ENCODE peak calls at places on chromosome X, in eight cellular contexts. One of them, this sample, is unnamed.

GRCh38 chrX:114906978-114907510 is 110.4 kb downstream of the IL13RA2 start:
- DNase-seq in NCI-H460: no peak
- DNase-seq in CD4-positive, alpha-beta T cell: no peak
- DNase-seq in heart right ventricle: no peak
- DNase-seq in stimulated activated naive CD8-positive, alpha-beta T cell treated with anti-CD3 and anti-CD28 coated beads, Interleukin-15, amount 100 ng/mL, for 72 hours: no peak
- DNase-seq in NCI-H2081: peak
- DNase-seq in stimulated activated CD4-positive, alpha-beta T cell treated with anti-CD3 and anti-CD28 coated beads, Interleukin-15, amount 100 ng/mL, for 1 hour: no peak
- DNase-seq in amniotic epithelial cell: no peak
- DNase-seq in this sample: peak

GRCh38 chrX:41542151-41542935 is 95.2 kb downstream of the NYX start:
- DNase-seq in NCI-H460: no peak
- DNase-seq in CD4-positive, alpha-beta T cell: no peak
- DNase-seq in heart right ventricle: no peak
- DNase-seq in stimulated activated naive CD8-positive, alpha-beta T cell treated with anti-CD3 and anti-CD28 coated beads, Interleukin-15, amount 100 ng/mL, for 72 hours: no peak
- DNase-seq in NCI-H2081: no peak
- DNase-seq in stimulated activated CD4-positive, alpha-beta T cell treated with anti-CD3 and anti-CD28 coated beads, Interleukin-15, amount 100 ng/mL, for 1 hour: no peak
- DNase-seq in amniotic epithelial cell: peak
- DNase-seq in this sample: no peak

GRCh38 chrX:46710425-46710824 is 48.5 kb downstream of the SLC9A7 start:
- DNase-seq in NCI-H460: no peak
- DNase-seq in CD4-positive, alpha-beta T cell: no peak
- DNase-seq in heart right ventricle: no peak
- DNase-seq in stimulated activated naive CD8-positive, alpha-beta T cell treated with anti-CD3 and anti-CD28 coated beads, Interleukin-15, amount 100 ng/mL, for 72 hours: no peak
- DNase-seq in NCI-H2081: no peak
- DNase-seq in stimulated activated CD4-positive, alpha-beta T cell treated with anti-CD3 and anti-CD28 coated beads, Interleukin-15, amount 100 ng/mL, for 1 hour: no peak
- DNase-seq in amniotic epithelial cell: peak
- DNase-seq in this sample: peak

GRCh38 chrX:120468071-120468470 is 1.0 kb downstream of the LAMP2 start:
- DNase-seq in NCI-H460: no peak
- DNase-seq in CD4-positive, alpha-beta T cell: no peak
- DNase-seq in heart right ventricle: no peak
- DNase-seq in stimulated activated naive CD8-positive, alpha-beta T cell treated with anti-CD3 and anti-CD28 coated beads, Interleukin-15, amount 100 ng/mL, for 72 hours: no peak
- DNase-seq in NCI-H2081: no peak
- DNase-seq in stimulated activated CD4-positive, alpha-beta T cell treated with anti-CD3 and anti-CD28 coated beads, Interleukin-15, amount 100 ng/mL, for 1 hour: no peak
- DNase-seq in amniotic epithelial cell: no peak
- DNase-seq in this sample: no peak

GRCh38 chrX:34956915-34957314 is 14.3 kb downstream of the FAM47B start:
- DNase-seq in NCI-H460: no peak
- DNase-seq in CD4-positive, alpha-beta T cell: no peak
- DNase-seq in heart right ventricle: no peak
- DNase-seq in stimulated activated naive CD8-positive, alpha-beta T cell treated with anti-CD3 and anti-CD28 coated beads, Interleukin-15, amount 100 ng/mL, for 72 hours: no peak
- DNase-seq in NCI-H2081: no peak
- DNase-seq in stimulated activated CD4-positive, alpha-beta T cell treated with anti-CD3 and anti-CD28 coated beads, Interleukin-15, amount 100 ng/mL, for 1 hour: no peak
- DNase-seq in amniotic epithelial cell: peak
- DNase-seq in this sample: no peak

GRCh38 chrX:107205770-107206696 is at the start of the genes DNAAF6 and NUP62CL:
- DNase-seq in NCI-H460: peak
- DNase-seq in CD4-positive, alpha-beta T cell: peak
- DNase-seq in heart right ventricle: peak
- DNase-seq in stimulated activated naive CD8-positive, alpha-beta T cell treated with anti-CD3 and anti-CD28 coated beads, Interleukin-15, amount 100 ng/mL, for 72 hours: peak
- DNase-seq in NCI-H2081: peak
- DNase-seq in stimulated activated CD4-positive, alpha-beta T cell treated with anti-CD3 and anti-CD28 coated beads, Interleukin-15, amount 100 ng/mL, for 1 hour: peak
- DNase-seq in amniotic epithelial cell: peak
- DNase-seq in this sample: peak

GRCh38 chrX:17587352-17587751 is 149.9 kb upstream of the SCML1 start:
- DNase-seq in NCI-H460: no peak
- DNase-seq in CD4-positive, alpha-beta T cell: no peak
- DNase-seq in heart right ventricle: no peak
- DNase-seq in stimulated activated naive CD8-positive, alpha-beta T cell treated with anti-CD3 and anti-CD28 coated beads, Interleukin-15, amount 100 ng/mL, for 72 hours: no peak
- DNase-seq in NCI-H2081: no peak
- DNase-seq in stimulated activated CD4-positive, alpha-beta T cell treated with anti-CD3 and anti-CD28 coated beads, Interleukin-15, amount 100 ng/mL, for 1 hour: no peak
- DNase-seq in amniotic epithelial cell: no peak
- DNase-seq in this sample: no peak

GRCh38 chrX:102516314-102516936 is at the start of gene TMSB15A:
- DNase-seq in NCI-H460: peak
- DNase-seq in CD4-positive, alpha-beta T cell: peak
- DNase-seq in heart right ventricle: peak
- DNase-seq in stimulated activated naive CD8-positive, alpha-beta T cell treated with anti-CD3 and anti-CD28 coated beads, Interleukin-15, amount 100 ng/mL, for 72 hours: peak
- DNase-seq in NCI-H2081: peak
- DNase-seq in stimulated activated CD4-positive, alpha-beta T cell treated with anti-CD3 and anti-CD28 coated beads, Interleukin-15, amount 100 ng/mL, for 1 hour: peak
- DNase-seq in amniotic epithelial cell: peak
- DNase-seq in this sample: peak

GRCh38 chrX:155052738-155053498 is 18.0 kb downstream of the CMC4 start:
- DNase-seq in NCI-H460: no peak
- DNase-seq in CD4-positive, alpha-beta T cell: no peak
- DNase-seq in heart right ventricle: no peak
- DNase-seq in stimulated activated naive CD8-positive, alpha-beta T cell treated with anti-CD3 and anti-CD28 coated beads, Interleukin-15, amount 100 ng/mL, for 72 hours: no peak
- DNase-seq in NCI-H2081: no peak
- DNase-seq in stimulated activated CD4-positive, alpha-beta T cell treated with anti-CD3 and anti-CD28 coated beads, Interleukin-15, amount 100 ng/mL, for 1 hour: no peak
- DNase-seq in amniotic epithelial cell: no peak
- DNase-seq in this sample: no peak

GRCh38 chrX:120485562-120486520 is 16.7 kb upstream of the LAMP2 start:
- DNase-seq in NCI-H460: peak
- DNase-seq in CD4-positive, alpha-beta T cell: peak
- DNase-seq in heart right ventricle: peak
- DNase-seq in stimulated activated naive CD8-positive, alpha-beta T cell treated with anti-CD3 and anti-CD28 coated beads, Interleukin-15, amount 100 ng/mL, for 72 hours: peak
- DNase-seq in NCI-H2081: peak
- DNase-seq in stimulated activated CD4-positive, alpha-beta T cell treated with anti-CD3 and anti-CD28 coated beads, Interleukin-15, amount 100 ng/mL, for 1 hour: peak
- DNase-seq in amniotic epithelial cell: peak
- DNase-seq in this sample: peak

GRCh38 chrX:150365953-150366911 is 3.1 kb downstream of the MAMLD1 start:
- DNase-seq in NCI-H460: no peak
- DNase-seq in CD4-positive, alpha-beta T cell: no peak
- DNase-seq in heart right ventricle: peak
- DNase-seq in stimulated activated naive CD8-positive, alpha-beta T cell treated with anti-CD3 and anti-CD28 coated beads, Interleukin-15, amount 100 ng/mL, for 72 hours: peak
- DNase-seq in NCI-H2081: no peak
- DNase-seq in stimulated activated CD4-positive, alpha-beta T cell treated with anti-CD3 and anti-CD28 coated beads, Interleukin-15, amount 100 ng/mL, for 1 hour: no peak
- DNase-seq in amniotic epithelial cell: peak
- DNase-seq in this sample: no peak

GRCh38 chrX:154714925-154715324 is 36.0 kb downstream of the GAB3 start:
- DNase-seq in NCI-H460: peak
- DNase-seq in CD4-positive, alpha-beta T cell: peak
- DNase-seq in heart right ventricle: peak
- DNase-seq in stimulated activated naive CD8-positive, alpha-beta T cell treated with anti-CD3 and anti-CD28 coated beads, Interleukin-15, amount 100 ng/mL, for 72 hours: peak
- DNase-seq in NCI-H2081: peak
- DNase-seq in stimulated activated CD4-positive, alpha-beta T cell treated with anti-CD3 and anti-CD28 coated beads, Interleukin-15, amount 100 ng/mL, for 1 hour: no peak
- DNase-seq in amniotic epithelial cell: peak
- DNase-seq in this sample: peak